ENCODE peak calls at places on chromosome 4, in ten cellular contexts. G, X, J, Y, K, B, I, H, T and Q are unnamed samples. For H3K27me3 and H3K4me1, the result is how much of the 10 kb centered on the place peaks cover.

GRCh38 chr4:123340381-123340701 is 56.3 kb upstream of the SPRY1 start:
- DNase-seq in K (peak), J (no peak), H (no peak), Y (peak), T (peak), I (no peak), B (no peak), X (no peak), G (peak), Q (no peak)

GRCh38 chr4:537436-538264 is 38.4 kb downstream of the TMEM271 start:
- DNase-seq in J (no peak), X (no peak), T (no peak), I (peak), H (no peak), G (no peak), Y (no peak), B (no peak), K (no peak), Q (no peak)

GRCh38 chr4:118034061-118034785 is at the start of gene NDST3:
- DNase-seq in Y (peak), H (peak), G (peak), B (peak), I (peak), J (no peak), K (peak), X (peak), T (peak), Q (peak)

GRCh38 chr4:56630876-56631666 is 50.0 kb downstream of the HOPX start:
- DNase-seq in X (no peak), H (no peak), I (no peak), J (no peak), K (no peak), G (peak), Y (no peak), B (no peak), T (no peak), Q (no peak)

GRCh38 chr4:109588176-109588575 is 28.1 kb downstream of the MCUB start:
- DNase-seq in K (no peak), G (no peak), B (no peak), X (no peak), J (no peak), H (no peak), I (no peak), T (no peak), Y (no peak), Q (no peak)

GRCh38 chr4:71148545-71148944 is 155.1 kb downstream of the DCK start:
- DNase-seq in X (no peak), G (no peak), T (no peak), I (no peak), B (no peak), Y (no peak), K (no peak), J (no peak), H (no peak), Q (no peak)

GRCh38 chr4:13626492-13627184 is 887 bp downstream of the BOD1L1 start:
- DNase-seq in G (no peak), Y (no peak), I (no peak), J (no peak), H (no peak), B (no peak), T (no peak), X (no peak), K (no peak), Q (peak)

GRCh38 chr4:84878090-84878489 is 88.4 kb downstream of the WDFY3 start:
- DNase-seq in B (no peak), T (no peak), Y (peak), X (no peak), G (peak), K (peak), I (no peak), H (no peak), J (no peak), Q (no peak)

GRCh38 chr4:73053076-73053475 is 16.4 kb downstream of the COX18 start:
- DNase-seq in K (no peak), J (no peak), G (peak), X (no peak), Y (no peak), T (no peak), B (no peak), H (no peak), I (no peak), Q (no peak)

GRCh38 chr4:122652379-122652778 is 31.5 kb upstream of the IL21 start:
- DNase-seq in Y (peak), G (peak), H (peak), I (no peak), J (no peak), K (no peak), B (no peak), X (peak), T (peak), Q (peak)

GRCh38 chr4:142777045-142777743 is 68.9 kb downstream of the INPP4B start:
- DNase-seq in X (peak), H (no peak), I (no peak), J (no peak), K (no peak), B (no peak), G (no peak), T (no peak), Y (no peak), Q (no peak)

GRCh38 chr4:104728380-104729122 is 233.9 kb upstream of the CXXC4 start:
- DNase-seq in X (peak), H (no peak), B (peak), Y (peak), K (peak), T (no peak), I (no peak), G (peak), J (no peak), Q (no peak)

GRCh38 chr4:151921811-151922210 is 161.0 kb upstream of the GATB start:
- DNase-seq in B (no peak), G (no peak), K (peak), J (no peak), T (no peak), I (no peak), H (no peak), X (no peak), Y (peak), Q (no peak)

GRCh38 chr4:86441175-86441960 is 81.5 kb upstream of the MAPK10 start:
- DNase-seq in Y (peak), G (peak), H (no peak), J (no peak), K (peak), B (no peak), T (no peak), X (no peak), I (no peak), Q (no peak)

GRCh38 chr4:37673523-37674192 is 12.5 kb downstream of the RELL1 start:
- DNase-seq in I (no peak), X (no peak), B (no peak), T (no peak), K (no peak), G (no peak), Y (no peak), H (no peak), J (no peak), Q (peak)

GRCh38 chr4:27096142-27096824 is 235.6 kb downstream of the STIM2 start:
- DNase-seq in H (no peak), I (no peak), X (no peak), G (no peak), Y (peak), B (no peak), K (no peak), T (no peak), J (no peak), Q (no peak)

GRCh38 chr4:185634066-185634652 is 98.9 kb upstream of the PDLIM3 start:
- DNase-seq in B (no peak), K (no peak), G (no peak), X (no peak), I (no peak), J (no peak), T (peak), Y (peak), H (no peak), Q (no peak)

GRCh38 chr4:107691378-107691777 is 28.7 kb downstream of the PAPSS1 start:
- DNase-seq in T (no peak), Y (no peak), J (no peak), B (peak), K (no peak), H (no peak), G (no peak), X (peak), I (peak), Q (no peak)

GRCh38 chr4:60450054-60450453 is 750.1 kb upstream of the ADGRL3 start:
- DNase-seq in X (no peak), G (no peak), Y (no peak), K (no peak), H (no peak), T (no peak), J (no peak), I (no peak), B (no peak), Q (no peak)

GRCh38 chr4:53618321-53618720 is 27.0 kb upstream of the LNX1 start:
- DNase-seq in J (no peak), B (no peak), Y (no peak), T (no peak), G (no peak), X (no peak), K (no peak), H (no peak), I (no peak), Q (no peak)

GRCh38 chr4:119525771-119526712 is 102.6 kb downstream of the PDE5A start:
- DNase-seq in I (no peak), Y (peak), K (peak), J (no peak), X (no peak), T (no peak), G (no peak), H (no peak), B (no peak), Q (no peak)

GRCh38 chr4:8028884-8029568 is 89.4 kb upstream of the AFAP1 start:
- DNase-seq in T (no peak), Y (no peak), X (no peak), K (no peak), I (no peak), H (no peak), J (no peak), G (no peak), B (no peak), Q (no peak)
- H3K27me3 ChIP-seq in T (under half), Y (under half), X (under half), K (under half), I (under half), H (under half), J (under half), G (under half), B (under half), Q (under half)

GRCh38 chr4:145895056-145895455 is 43.6 kb downstream of the ZNF827 start:
- DNase-seq in T (no peak), G (no peak), K (no peak), J (no peak), H (no peak), B (no peak), I (no peak), Y (no peak), X (no peak), Q (no peak)
- H3K4me1 ChIP-seq in T (under half), G (under half), K (under half), J (under half), H (under half), B (under half), I (under half), Y (under half), X (under half), Q (under half)

DNA sequence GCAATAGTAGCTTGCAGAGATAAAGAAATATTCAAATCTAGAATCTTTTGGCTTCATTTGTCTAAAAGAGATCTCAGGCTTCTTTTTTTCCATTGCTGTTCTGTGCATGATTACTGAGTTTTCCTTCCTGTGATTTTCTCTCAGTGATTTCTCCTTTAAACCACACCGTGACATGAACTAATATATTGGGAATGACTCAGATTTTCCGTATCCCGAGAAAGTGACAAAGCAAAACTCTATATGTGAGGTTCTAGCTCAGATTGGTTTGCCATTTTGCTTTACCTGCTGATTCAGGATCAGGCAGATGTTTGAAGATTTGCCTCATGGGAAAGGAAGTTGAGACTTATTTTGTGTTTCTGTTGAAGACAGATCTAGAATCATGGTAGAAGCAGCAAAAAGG is 59.4 kb downstream of the MTHFD2L start:
- DNase-seq in T (no peak), I (no peak), Y (peak), G (peak), J (no peak), B (no peak), H (no peak), K (no peak), X (no peak), Q (no peak)
- H3K27ac ChIP-seq in T (no peak), I (no peak), Y (peak), G (no peak), J (no peak), B (no peak), H (no peak), K (no peak), X (no peak), Q (no peak)

GRCh38 chr4:24603343-24603742 is 19.0 kb upstream of the DHX15 start:
- DNase-seq in H (peak), T (no peak), X (no peak), I (no peak), K (no peak), B (no peak), J (no peak), G (peak), Y (no peak), Q (no peak)
- H3K27me3 ChIP-seq in H (under half), T (under half), X (under half), I (under half), K (under half), B (under half), J (under half), G (under half), Y (under half), Q (under half)